ENCODE peak calls at places on chromosomes 3 and 15, in six cellular contexts. U, J, O, L, B and G are unnamed samples.

GRCh38 chr3:101509811-101510210 is 3.2 kb downstream of the SENP7 start:
- DNase-seq in U (peak), J (no peak), O (peak), L (no peak), B (no peak), G (no peak)

GRCh38 chr3:194269610-194270145 is 81.5 kb downstream of the CPN2 start:
- DNase-seq in U (peak), J (no peak), O (no peak), L (peak), B (peak), G (peak)

GRCh38 chr3:71523628-71524027 is 59.9 kb downstream of the FOXP1 start:
- DNase-seq in U (no peak), J (no peak), O (no peak), L (no peak), B (no peak), G (no peak)

GRCh38 chr15:39920510-39921273 is 626 bp upstream of the GPR176 start:
- DNase-seq in U (peak), J (peak), O (peak), L (peak), B (peak), G (peak)

GRCh38 chr3:152183473-152183872 is 85.3 kb upstream of the MBNL1 start:
- DNase-seq in U (peak), J (peak), O (no peak), L (no peak), B (peak), G (no peak)

GRCh38 chr3:9168230-9168629 is 81.2 kb downstream of the SRGAP3 start:
- DNase-seq in U (no peak), J (no peak), O (no peak), L (no peak), B (peak), G (no peak)

GRCh38 chr15:81274932-81275341 is 49.0 kb downstream of the STARD5 start:
- DNase-seq in U (peak), J (peak), O (peak), L (peak), B (peak), G (peak)

GRCh38 chr3:197151562-197151961 is 121.9 kb upstream of the MELTF start:
- DNase-seq in U (peak), J (no peak), O (peak), L (peak), B (no peak), G (no peak)

GRCh38 chr3:124281453-124282316 is 289.8 kb upstream of the ROPN1 start:
- DNase-seq in U (peak), J (no peak), O (peak), L (no peak), B (peak), G (no peak)

GRCh38 chr3:25033407-25034029 is 394.5 kb upstream of the RARB start:
- DNase-seq in U (peak), J (peak), O (no peak), L (peak), B (peak), G (no peak)

GRCh38 chr3:108292905-108293328 is 3.4 kb upstream of the HHLA2 start:
- DNase-seq in U (no peak), J (no peak), O (no peak), L (no peak), B (no peak), G (no peak)

GRCh38 chr3:157087398-157088132 is 72.4 kb downstream of the CCNL1 start:
- DNase-seq in U (peak), J (no peak), O (no peak), L (peak), B (no peak), G (no peak)

GRCh38 chr3:127038476-127038875 is 55.6 kb downstream of the PLXNA1 start:
- DNase-seq in U (no peak), J (no peak), O (no peak), L (no peak), B (no peak), G (peak)

GRCh38 chr15:69853572-69853971 is 244.1 kb downstream of the TLE3 start:
- DNase-seq in U (peak), J (no peak), O (peak), L (peak), B (no peak), G (no peak)

GRCh38 chr15:101543026-101543390 is 53.5 kb upstream of the PCSK6 start:
- DNase-seq in U (no peak), J (no peak), O (no peak), L (no peak), B (no peak), G (no peak)

GRCh38 chr3:167653750-167654149 is at the start of gene WDR49:
- DNase-seq in U (no peak), J (no peak), O (no peak), L (no peak), B (no peak), G (no peak)

GRCh38 chr15:77419050-77419835 is 661 bp downstream of the PEAK1 start:
- DNase-seq in U (peak), J (peak), O (peak), L (peak), B (peak), G (peak)

GRCh38 chr15:27679621-27680521 is 419.2 kb downstream of the OCA2 start:
- DNase-seq in U (no peak), J (no peak), O (no peak), L (no peak), B (no peak), G (no peak)

GRCh38 chr15:27677951-27678350 is 421.2 kb downstream of the OCA2 start:
- DNase-seq in U (no peak), J (no peak), O (no peak), L (no peak), B (no peak), G (no peak)

GRCh38 chr15:27679203-27679602 is 419.9 kb downstream of the OCA2 start:
- DNase-seq in U (no peak), J (no peak), O (no peak), L (no peak), B (no peak), G (no peak)

GRCh38 chr15:27683126-27683525 is 416.0 kb downstream of the OCA2 start:
- DNase-seq in U (no peak), J (no peak), O (no peak), L (no peak), B (no peak), G (no peak)

DNA sequence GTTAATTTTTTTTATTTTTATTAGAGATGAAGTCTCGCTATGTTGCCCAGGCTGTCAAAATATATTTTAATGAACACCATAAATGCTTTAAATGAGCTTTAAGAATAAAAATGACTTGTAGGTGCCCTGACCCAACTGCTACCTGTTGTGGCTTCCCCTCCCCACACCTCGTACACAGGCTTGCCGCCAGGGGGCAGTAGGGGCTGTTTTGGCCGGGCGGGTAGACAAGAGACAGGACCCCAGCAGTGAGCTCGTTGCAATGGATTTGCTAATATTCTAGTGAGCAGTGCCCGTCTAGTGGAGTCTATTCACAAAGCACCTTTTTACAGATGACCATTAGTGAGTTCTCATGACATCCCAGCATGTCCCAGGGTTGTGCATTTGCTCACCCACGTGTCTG is 418.1 kb downstream of the OCA2 start:
- DNase-seq in U (no peak), J (no peak), O (no peak), L (peak), B (peak), G (no peak)
- TF ChIP-seq CTCF in U (no peak), J (no peak), O (no peak), L (peak), B (peak), G (no peak)

DNA sequence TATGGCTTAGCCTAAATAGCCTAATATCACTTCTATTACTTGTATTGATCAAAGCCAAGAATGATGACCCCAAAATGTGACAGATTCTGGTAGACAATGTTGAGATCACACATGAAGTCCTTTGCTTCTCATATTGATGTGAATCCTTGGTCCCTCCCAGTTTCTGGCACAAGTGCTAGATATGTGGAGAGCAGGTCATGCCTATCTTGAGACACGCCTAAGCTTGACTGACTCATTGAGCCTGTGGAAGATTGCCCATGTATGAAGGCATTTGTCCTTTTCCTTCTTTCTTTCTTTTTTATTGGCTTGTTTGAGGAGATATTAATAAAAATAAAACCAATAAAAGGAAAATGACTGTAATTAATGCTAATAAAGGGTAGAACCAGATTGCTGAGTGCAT is 54.0 kb upstream of the TMEM108 start:
- DNase-seq in U (peak), J (no peak), O (no peak), L (no peak), B (no peak), G (no peak)
- TF ChIP-seq CTCF in U (no peak), J (no peak), O (no peak), L (no peak), B (no peak), G (no peak)

GRCh38 chr15:72285927-72286516 is 13.7 kb upstream of the PARP6 start:
- DNase-seq in U (peak), J (no peak), O (no peak), L (peak), B (peak), G (no peak)
- TF ChIP-seq CTCF in U (peak), J (peak), O (peak), L (peak), B (no peak), G (no peak)

GRCh38 chr3:52983336-52983807 is 62.5 kb downstream of the SFMBT1 start:
- DNase-seq in U (no peak), J (no peak), O (no peak), L (no peak), B (no peak), G (no peak)

GRCh38 chr3:52983828-52984227 is 62.0 kb downstream of the SFMBT1 start:
- DNase-seq in U (no peak), J (no peak), O (no peak), L (no peak), B (no peak), G (no peak)

GRCh38 chr3:52986049-52986448 is 59.8 kb downstream of the SFMBT1 start:
- DNase-seq in U (peak), J (no peak), O (peak), L (no peak), B (no peak), G (no peak)

GRCh38 chr3:52990637-52991036 is 55.2 kb downstream of the SFMBT1 start:
- DNase-seq in U (no peak), J (no peak), O (no peak), L (no peak), B (no peak), G (no peak)

DNA sequence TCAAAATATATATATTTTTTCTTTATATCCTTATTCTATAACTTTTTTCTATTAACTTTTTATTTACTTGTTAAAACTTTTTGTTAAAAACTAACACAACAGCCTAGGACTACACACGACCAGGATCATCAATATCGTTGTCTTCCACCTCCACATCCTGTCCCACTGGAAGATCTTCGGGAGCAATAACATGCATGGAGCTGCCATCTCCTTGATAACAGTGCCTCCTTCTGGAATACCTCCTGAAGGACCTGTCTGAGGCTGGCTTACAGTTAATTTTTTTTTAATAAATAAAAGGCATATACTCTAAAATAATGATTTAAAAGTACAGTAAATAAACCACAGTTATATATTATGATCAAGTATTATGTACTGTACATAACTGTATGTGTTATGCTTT is 58.9 kb downstream of the SFMBT1 start:
- DNase-seq in U (peak), J (no peak), O (peak), L (no peak), B (no peak), G (no peak)
- TF ChIP-seq CTCF in U (peak), J (no peak), O (peak), L (peak), B (no peak), G (no peak)

GRCh38 chr3:69558912-69559311 is 173.0 kb upstream of the FRMD4B start:
- DNase-seq in U (peak), J (no peak), O (no peak), L (no peak), B (no peak), G (no peak)
- TF ChIP-seq CTCF in U (no peak), J (no peak), O (no peak), L (no peak), B (no peak), G (no peak)